ENCODE peak calls at places on chromosomes 5 and 9, in eight cellular contexts. Y is IMR-90, E is HepG2, Z is endothelial cell of umbilical vein, P is GM12892, C is HCT116, U is lower leg skin, D is prostate gland. S is an unnamed sample.

GRCh38 chr5:127599321-127599720 is 49.6 kb upstream of the CTXN3 start:
- DNase-seq in Y (no peak), E (no peak), Z (no peak), P (no peak), C (no peak), U (no peak), D (no peak), S (no peak)

GRCh38 chr5:119255571-119256356 is 100.1 kb upstream of the TNFAIP8 start:
- DNase-seq in Y (peak), E (peak), Z (peak), P (no peak), C (peak), U (no peak), D (no peak), S (no peak)

GRCh38 chr5:62354028-62354874 is 48.2 kb downstream of the KIF2A start:
- DNase-seq in Y (peak), E (peak), Z (peak), P (no peak), C (peak), U (no peak), D (peak), S (no peak)

GRCh38 chr5:16081376-16081775 is 98.2 kb downstream of the MARCHF11 start:
- DNase-seq in Y (no peak), E (no peak), Z (no peak), P (no peak), C (no peak), U (no peak), D (no peak), S (no peak)

GRCh38 chr5:17190799-17191391 is 26.5 kb upstream of the BASP1 start:
- DNase-seq in Y (peak), E (no peak), Z (peak), P (no peak), C (no peak), U (no peak), D (no peak), S (no peak)

GRCh38 chr9:70257991-70258691 is 637 bp upstream of the SMC5 start:
- DNase-seq in Y (peak), E (peak), Z (no peak), P (peak), C (peak), U (no peak), D (peak), S (peak)

GRCh38 chr5:10724799-10725507 is 36.1 kb downstream of the DAP start:
- DNase-seq in Y (peak), E (peak), Z (peak), P (no peak), C (peak), U (no peak), D (peak), S (peak)

GRCh38 chr5:149210968-149211495 is 60.6 kb upstream of the AFAP1L1 start:
- DNase-seq in Y (no peak), E (no peak), Z (no peak), P (no peak), C (no peak), U (no peak), D (no peak), S (no peak)

GRCh38 chr9:83267741-83268140 is 204.8 kb upstream of the RASEF start:
- DNase-seq in Y (no peak), E (no peak), Z (peak), P (no peak), C (no peak), U (no peak), D (no peak), S (no peak)

GRCh38 chr5:170571885-170572284 is 68.1 kb downstream of the KCNIP1 start:
- DNase-seq in Y (no peak), E (no peak), Z (peak), P (no peak), C (no peak), U (peak), D (no peak), S (no peak)

GRCh38 chr5:76294573-76294972 is 108.5 kb upstream of the IQGAP2 start:
- DNase-seq in Y (no peak), E (no peak), Z (no peak), P (no peak), C (no peak), U (no peak), D (no peak), S (no peak)

GRCh38 chr9:132681561-132681960 is 11.3 kb downstream of the GTF3C4 start:
- DNase-seq in Y (no peak), E (no peak), Z (no peak), P (no peak), C (no peak), U (no peak), D (no peak), S (no peak)

GRCh38 chr5:5613261-5613990 is 190.9 kb downstream of the ICE1 start:
- DNase-seq in Y (no peak), E (no peak), Z (no peak), P (no peak), C (no peak), U (no peak), D (no peak), S (no peak)

GRCh38 chr9:130024597-130024994 is 18.4 kb downstream of the FNBP1 start:
- DNase-seq in Y (peak), E (peak), Z (no peak), P (no peak), C (no peak), U (no peak), D (peak), S (no peak)

GRCh38 chr9:72441296-72442211 is 76.5 kb upstream of the ZFAND5 start:
- DNase-seq in Y (peak), E (no peak), Z (peak), P (no peak), C (no peak), U (no peak), D (no peak), S (no peak)

GRCh38 chr9:16030513-16031185 is 477.8 kb downstream of the CCDC171 start:
- DNase-seq in Y (peak), E (no peak), Z (peak), P (no peak), C (peak), U (no peak), D (no peak), S (peak)

GRCh38 chr5:1184481-1184880 is 16.9 kb upstream of the SLC6A19 start:
- DNase-seq in Y (no peak), E (no peak), Z (no peak), P (no peak), C (no peak), U (no peak), D (no peak), S (no peak)

GRCh38 chr5:71528206-71528605 is 58.9 kb upstream of the MCCC2 start:
- DNase-seq in Y (peak), E (no peak), Z (no peak), P (no peak), C (no peak), U (no peak), D (no peak), S (no peak)

GRCh38 chr5:124124711-124125229 is 612.8 kb downstream of the CSNK1G3 start:
- DNase-seq in Y (peak), E (no peak), Z (no peak), P (no peak), C (no peak), U (no peak), D (no peak), S (no peak)

GRCh38 chr9:28887188-28887884 is 1314.1 kb upstream of the C9orf72 start:
- DNase-seq in Y (no peak), E (no peak), Z (no peak), P (no peak), C (no peak), U (no peak), D (no peak), S (no peak)

GRCh38 chr5:143309661-143310431 is 93.6 kb downstream of the NR3C1 start:
- DNase-seq in Y (peak), E (no peak), Z (peak), P (no peak), C (no peak), U (no peak), D (no peak), S (no peak)

GRCh38 chr5:135236951-135237791 is 161.9 kb downstream of the MACROH2A1 start:
- DNase-seq in Y (no peak), E (no peak), Z (no peak), P (no peak), C (no peak), U (peak), D (no peak), S (no peak)

GRCh38 chr9:93132287-93132927 is 1.6 kb downstream of the NINJ1 start:
- DNase-seq in Y (no peak), E (no peak), Z (no peak), P (no peak), C (no peak), U (peak), D (peak), S (no peak)

GRCh38 chr9:126170286-126170823 is 156.3 kb upstream of the MVB12B start:
- DNase-seq in Y (no peak), E (no peak), Z (no peak), P (no peak), C (no peak), U (peak), D (peak), S (no peak)

GRCh38 chr9:87109182-87109581 is 161.9 kb upstream of the GAS1 start:
- DNase-seq in Y (peak), E (no peak), Z (no peak), P (no peak), C (no peak), U (no peak), D (no peak), S (no peak)

GRCh38 chr5:14663734-14664269 is 716 bp upstream of the OTULIN start:
- DNase-seq in Y (no peak), E (no peak), Z (no peak), P (no peak), C (no peak), U (no peak), D (no peak), S (peak)

GRCh38 chr9:127021664-127022337 is 100.6 kb downstream of the ANGPTL2 start:
- DNase-seq in Y (peak), E (no peak), Z (no peak), P (no peak), C (no peak), U (peak), D (peak), S (no peak)

GRCh38 chr5:127092690-127093089 is 19.4 kb upstream of the C5orf63 start:
- DNase-seq in Y (peak), E (no peak), Z (no peak), P (no peak), C (no peak), U (no peak), D (no peak), S (peak)

GRCh38 chr5:147403659-147404640 is 105.9 kb downstream of the DPYSL3 start:
- DNase-seq in Y (peak), E (no peak), Z (peak), P (no peak), C (peak), U (peak), D (peak), S (peak)

GRCh38 chr5:61731946-61732314 is 399.9 kb downstream of the ZSWIM6 start:
- DNase-seq in Y (no peak), E (no peak), Z (no peak), P (no peak), C (no peak), U (no peak), D (no peak), S (no peak)

GRCh38 chr9:125883548-125883947 is 136.4 kb downstream of the PBX3 start:
- DNase-seq in Y (no peak), E (no peak), Z (no peak), P (no peak), C (no peak), U (no peak), D (no peak), S (no peak)

GRCh38 chr9:134858051-134858841 is 22.4 kb upstream of the FCN2 start:
- DNase-seq in Y (peak), E (no peak), Z (no peak), P (peak), C (no peak), U (no peak), D (peak), S (peak)

GRCh38 chr9:127130661-127131538 is 8.5 kb upstream of the ANGPTL2 start:
- DNase-seq in Y (peak), E (peak), Z (no peak), P (no peak), C (no peak), U (peak), D (no peak), S (no peak)

GRCh38 chr5:122297587-122298298 is 14.3 kb upstream of the SNCAIP start:
- DNase-seq in Y (no peak), E (no peak), Z (no peak), P (no peak), C (no peak), U (no peak), D (no peak), S (no peak)

GRCh38 chr5:112694853-112695709 is 42.6 kb upstream of the APC start:
- DNase-seq in Y (peak), E (no peak), Z (no peak), P (no peak), C (no peak), U (no peak), D (no peak), S (no peak)

GRCh38 chr5:65803699-65804426 is 81.9 kb downstream of the NLN start:
- DNase-seq in Y (peak), E (no peak), Z (no peak), P (no peak), C (no peak), U (no peak), D (no peak), S (no peak)

DNA sequence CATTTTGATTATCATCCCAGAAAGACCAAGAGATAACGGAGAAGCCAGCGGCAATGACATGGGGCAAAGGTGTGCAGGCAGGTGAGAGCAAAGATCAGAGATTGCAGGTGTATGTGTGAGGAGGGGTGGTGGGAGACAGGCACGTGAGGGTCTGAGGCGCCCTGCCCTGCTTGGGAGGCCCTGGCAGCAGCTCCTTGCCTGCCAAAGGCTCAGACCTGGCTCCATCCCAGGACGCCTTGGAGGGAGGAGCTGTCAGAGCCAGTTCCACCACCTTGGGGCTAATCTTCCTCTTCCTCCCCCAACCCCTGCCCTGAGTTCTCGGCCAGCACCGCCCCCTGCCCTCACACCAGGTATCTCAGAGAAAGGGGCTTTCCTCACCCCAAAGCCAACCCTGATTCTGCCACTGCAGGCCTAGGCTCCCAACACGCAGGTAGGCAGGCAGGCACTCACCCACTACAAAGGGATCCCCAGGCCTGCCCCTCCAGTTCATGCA is 2.0 kb downstream of the AQP3 start:
- DNase-seq in Y (no peak), E (no peak), Z (no peak), P (no peak), C (no peak), U (no peak), D (peak), S (no peak)
- TF ChIP-seq POLR2A in Y (no peak), E (no peak), Z (no peak), P (no peak), C (no peak), U (no peak), D (peak), S (no peak)

GRCh38 chr5:91168859-91169258 is 214.3 kb downstream of the ARRDC3 start:
- DNase-seq in Y (no peak), E (no peak), Z (no peak), P (no peak), C (no peak), U (no peak), D (no peak), S (no peak)
- TF ChIP-seq POLR2A in Y (no peak), E (no peak), Z (no peak), P (no peak), C (no peak), U (no peak), D (no peak), S (no peak)

GRCh38 chr5:138467711-138468132 is 2.4 kb downstream of the EGR1 start:
- DNase-seq in Y (no peak), E (no peak), Z (no peak), P (no peak), C (no peak), U (no peak), D (no peak), S (no peak)

GRCh38 chr5:138469540-138470321 is 4.5 kb downstream of the EGR1 start:
- DNase-seq in Y (peak), E (no peak), Z (peak), P (no peak), C (peak), U (no peak), D (no peak), S (no peak)

GRCh38 chr5:138468133-138468965 is 3.1 kb downstream of the EGR1 start:
- DNase-seq in Y (peak), E (no peak), Z (peak), P (no peak), C (peak), U (no peak), D (no peak), S (no peak)

GRCh38 chr5:138470322-138471285 is 5.3 kb downstream of the EGR1 start:
- DNase-seq in Y (no peak), E (no peak), Z (peak), P (no peak), C (peak), U (no peak), D (no peak), S (no peak)

DNA sequence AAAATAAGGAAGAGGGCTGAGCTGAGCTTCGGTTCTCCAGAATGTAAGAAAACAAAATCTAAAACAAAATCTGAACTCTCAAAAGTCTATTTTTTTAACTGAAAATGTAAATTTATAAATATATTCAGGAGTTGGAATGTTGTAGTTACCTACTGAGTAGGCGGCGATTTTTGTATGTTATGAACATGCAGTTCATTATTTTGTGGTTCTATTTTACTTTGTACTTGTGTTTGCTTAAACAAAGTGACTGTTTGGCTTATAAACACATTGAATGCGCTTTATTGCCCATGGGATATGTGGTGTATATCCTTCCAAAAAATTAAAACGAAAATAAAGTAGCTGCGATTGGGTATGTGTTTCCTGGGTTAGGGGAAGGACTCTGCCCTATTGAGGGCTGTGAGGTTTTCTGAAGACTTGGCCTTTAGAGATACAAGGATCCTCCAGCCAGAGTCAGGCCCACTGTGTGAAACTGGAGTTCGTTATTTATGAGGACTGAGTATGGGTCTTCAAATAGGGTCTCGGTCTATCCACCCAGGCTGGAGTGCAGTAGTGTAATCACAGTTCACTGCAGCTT is 3.8 kb downstream of the EGR1 start:
- DNase-seq in Y (peak), E (no peak), Z (peak), P (no peak), C (peak), U (no peak), D (no peak), S (no peak)
- TF ChIP-seq POLR2A in Y (no peak), E (no peak), Z (no peak), P (no peak), C (no peak), U (no peak), D (no peak), S (no peak)

GRCh38 chr5:36242534-36243144 is 914 bp upstream of the NADK2 start:
- DNase-seq in Y (no peak), E (peak), Z (no peak), P (no peak), C (no peak), U (peak), D (no peak), S (no peak)

GRCh38 chr5:36244076-36244475 is 2.4 kb upstream of the NADK2 start:
- DNase-seq in Y (no peak), E (no peak), Z (no peak), P (no peak), C (no peak), U (no peak), D (no peak), S (no peak)

GRCh38 chr5:36243653-36244052 is 1.9 kb upstream of the NADK2 start:
- DNase-seq in Y (no peak), E (no peak), Z (no peak), P (no peak), C (no peak), U (no peak), D (no peak), S (no peak)

GRCh38 chr5:36240779-36241635 is 718 bp downstream of the NADK2 start:
- DNase-seq in Y (peak), E (peak), Z (peak), P (peak), C (no peak), U (peak), D (peak), S (peak)

GRCh38 chr5:36241636-36242533 is at the start of gene NADK2:
- DNase-seq in Y (peak), E (peak), Z (peak), P (peak), C (peak), U (peak), D (peak), S (peak)
- TF ChIP-seq POLR2A in Y (peak), E (peak), Z (peak), P (peak), C (peak), U (no peak), D (peak), S (peak)

S was measured in H54.